ENCODE peak calls at places on chromosomes 16 and 17, in four cellular contexts. B is CD8-positive, alpha-beta T cell; E is foreskin fibroblast; R is uterus. C is an unnamed sample.

GRCh38 chr17:17988427-17988945 is 15.8 kb downstream of the DRC3 start:
- DNase-seq in E (no peak), B (no peak), R (no peak), C (no peak)

GRCh38 chr16:58096249-58096648 is 32.9 kb downstream of the CFAP20 start:
- DNase-seq in B (no peak), R (no peak), E (no peak), C (no peak)

GRCh38 chr17:27266228-27266627 is 27.7 kb upstream of the WSB1 start:
- DNase-seq in R (no peak), B (no peak), E (no peak), C (no peak)

GRCh38 chr17:73697872-73698271 is 53.6 kb upstream of the SDK2 start:
- DNase-seq in E (no peak), R (no peak), B (no peak), C (no peak)

GRCh38 chr16:7211781-7212180 is 120.9 kb upstream of the RBFOX1 start:
- DNase-seq in E (no peak), B (no peak), R (no peak), C (no peak)

GRCh38 chr17:50872710-50873424 is 6.7 kb upstream of the TOB1 start:
- DNase-seq in B (peak), R (no peak), E (peak), C (peak)

GRCh38 chr16:52624891-52625290 is 77.9 kb upstream of the TOX3 start:
- DNase-seq in R (no peak), B (no peak), E (no peak), C (no peak)

GRCh38 chr17:14986127-14986526 is 279.0 kb downstream of the PMP22 start:
- DNase-seq in B (no peak), E (no peak), R (no peak), C (no peak)

GRCh38 chr17:64488301-64488700 is 8.6 kb downstream of the POLG2 start:
- DNase-seq in R (no peak), B (no peak), E (no peak), C (no peak)

GRCh38 chr17:70169707-70170597 is 620 bp downstream of the KCNJ2 start:
- DNase-seq in E (peak), R (no peak), B (no peak), C (no peak)

GRCh38 chr17:73546770-73547345 is 97.4 kb downstream of the SDK2 start:
- DNase-seq in R (no peak), E (peak), B (peak), C (peak)

GRCh38 chr16:13118091-13118490 is 216.7 kb downstream of the SHISA9 start:
- DNase-seq in B (no peak), R (no peak), E (no peak), C (no peak)

GRCh38 chr17:35184274-35184673 is 9.9 kb downstream of the SLC35G3 start:
- DNase-seq in R (no peak), B (no peak), E (no peak), C (no peak)

GRCh38 chr17:42577532-42578281 is at the start of gene PSMC3IP:
- DNase-seq in E (peak), R (peak), B (peak), C (peak)

GRCh38 chr17:62648247-62648953 is 20.9 kb downstream of the MRC2 start:
- DNase-seq in B (no peak), R (no peak), E (peak), C (no peak)

GRCh38 chr17:64413505-64413904 is 22.8 kb upstream of the PECAM1 start:
- DNase-seq in E (no peak), R (no peak), B (no peak), C (no peak)

GRCh38 chr16:47320546-47321315 is 140.1 kb downstream of the ITFG1 start:
- DNase-seq in R (no peak), B (no peak), E (peak), C (no peak)

GRCh38 chr16:47317465-47318240 is 143.2 kb downstream of the ITFG1 start:
- DNase-seq in R (no peak), B (no peak), E (peak), C (no peak)

GRCh38 chr16:47323241-47323640 is 137.6 kb downstream of the ITFG1 start:
- DNase-seq in B (no peak), R (no peak), E (no peak), C (no peak)
- TF ChIP-seq CTCF in B (no peak), R (no peak), E (no peak), C (no peak)

GRCh38 chr17:20094777-20095176 is 85.6 kb downstream of the SPECC1 start:
- DNase-seq in B (no peak), R (no peak), E (no peak), C (no peak)

GRCh38 chr17:20097362-20097761 is 88.2 kb downstream of the SPECC1 start:
- DNase-seq in E (no peak), B (no peak), R (no peak), C (no peak)

GRCh38 chr17:20096430-20096829 is 87.3 kb downstream of the SPECC1 start:
- DNase-seq in E (no peak), R (no peak), B (no peak), C (no peak)

GRCh38 chr17:20092973-20093626 is 83.9 kb downstream of the SPECC1 start:
- DNase-seq in R (no peak), E (no peak), B (no peak), C (no peak)

DNA sequence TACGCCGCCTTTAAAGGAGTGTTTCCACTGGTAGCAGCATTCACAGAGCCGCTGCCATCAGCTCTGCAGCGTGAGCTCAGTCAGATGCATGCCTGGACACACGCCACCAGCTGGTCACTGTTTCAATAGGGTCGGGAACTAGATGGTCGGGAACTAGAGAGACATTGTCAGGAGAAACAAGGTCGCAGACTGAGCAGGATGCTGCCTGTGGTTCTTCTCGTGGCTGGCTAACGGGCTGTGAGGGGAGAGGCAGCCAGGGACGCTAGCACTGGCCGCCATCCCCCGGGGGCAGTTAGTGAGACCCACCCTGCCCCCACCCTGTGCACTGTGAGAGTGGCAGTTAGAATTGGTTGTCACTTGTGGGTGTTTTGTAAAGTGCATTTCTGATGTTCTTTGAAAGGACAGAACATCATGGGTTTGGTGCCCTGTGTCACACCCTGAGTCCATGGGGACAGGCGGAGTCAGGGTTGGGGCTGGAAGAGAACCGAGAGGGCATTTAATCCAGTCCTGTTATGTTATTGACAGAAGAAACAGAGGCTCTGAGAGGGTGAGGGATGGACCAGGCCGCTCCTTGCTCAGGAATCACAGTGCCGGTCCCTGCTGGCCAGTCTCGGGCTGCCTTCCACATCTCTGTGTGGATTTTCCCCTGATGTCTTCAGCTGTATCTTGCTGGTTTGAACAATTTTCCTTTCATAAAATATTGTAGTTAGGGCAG is 86.4 kb downstream of the SPECC1 start:
- DNase-seq in R (peak), E (peak), B (no peak), C (peak)
- TF ChIP-seq CTCF in R (peak), E (peak), B (no peak), C (no peak)

DNA sequence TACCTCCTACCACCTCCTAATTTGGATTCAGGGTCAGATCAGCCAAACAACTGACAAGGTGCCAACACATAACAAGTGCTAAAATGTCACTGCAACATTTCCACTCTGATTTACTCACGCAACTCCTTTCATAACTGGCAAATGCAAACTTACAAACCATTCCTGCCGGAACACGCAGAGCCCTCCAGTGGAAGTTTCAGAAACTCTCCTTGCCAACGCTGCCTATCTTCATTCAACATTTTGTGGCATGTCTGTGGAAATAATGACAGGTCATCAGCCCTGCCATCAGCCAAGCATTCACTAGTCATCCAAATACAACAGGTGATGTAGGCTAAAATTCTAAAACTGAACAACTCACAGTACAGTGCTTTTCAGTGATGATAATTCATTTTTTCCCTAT is 37.7 kb upstream of the OR3A1 start:
- DNase-seq in B (no peak), R (no peak), E (no peak), C (no peak)
- TF ChIP-seq CTCF in B (no peak), R (no peak), E (no peak), C (no peak)

DNA sequence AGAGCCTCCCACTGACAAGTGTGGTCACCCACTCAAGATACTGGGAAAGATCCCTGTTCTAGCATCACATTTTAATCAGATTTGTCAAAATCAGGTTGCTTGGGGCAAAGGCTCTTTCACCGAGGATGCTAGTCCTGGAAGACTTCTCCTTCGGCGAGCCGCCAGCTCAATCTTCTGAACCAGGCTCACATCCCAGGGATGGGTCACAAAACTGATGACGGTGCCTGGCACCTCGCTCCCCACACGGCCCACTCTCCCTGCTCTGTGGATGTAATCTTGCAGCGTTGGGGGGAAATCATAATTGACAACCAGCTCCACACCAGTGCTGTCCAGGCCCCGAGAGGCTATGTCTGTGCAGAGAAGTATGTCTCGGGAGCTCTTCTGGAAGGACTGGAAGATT is 1.5 kb downstream of the DDX28 start:
- DNase-seq in E (no peak), B (no peak), R (no peak), C (no peak)
- TF ChIP-seq CTCF in E (no peak), B (no peak), R (no peak), C (no peak)

GRCh38 chr16:85916141-85916890 is 17.4 kb downstream of the IRF8 start:
- DNase-seq in R (no peak), B (no peak), E (no peak), C (no peak)

GRCh38 chr16:85918436-85918835 is 19.5 kb downstream of the IRF8 start:
- DNase-seq in R (no peak), B (no peak), E (no peak), C (no peak)

GRCh38 chr16:85917959-85918358 is 19.0 kb downstream of the IRF8 start:
- DNase-seq in E (no peak), B (no peak), R (no peak), C (no peak)

GRCh38 chr16:85915125-85915845 is 16.3 kb downstream of the IRF8 start:
- DNase-seq in E (no peak), R (no peak), B (no peak), C (no peak)

DNA sequence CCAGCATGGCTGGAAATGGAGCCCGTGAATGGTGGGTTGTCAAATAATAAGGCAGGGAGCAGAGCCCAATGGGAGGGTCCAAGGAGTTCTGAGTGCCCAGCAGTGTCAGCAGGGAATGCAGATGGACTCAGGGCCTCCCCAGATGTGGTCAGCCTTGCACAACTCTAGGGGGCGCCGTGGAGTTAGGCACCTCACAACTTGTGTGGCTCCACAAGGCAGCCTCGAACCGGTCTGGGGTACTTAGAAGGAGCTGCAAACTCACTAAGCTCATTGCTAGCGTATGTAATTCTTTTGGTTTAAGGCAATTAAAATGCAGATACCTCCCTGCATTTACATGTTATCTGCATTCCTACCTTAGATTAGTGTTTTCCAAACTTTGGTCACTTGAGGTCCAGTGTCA is 18.1 kb downstream of the IRF8 start:
- DNase-seq in E (no peak), R (no peak), B (no peak), C (no peak)
- TF ChIP-seq CTCF in E (no peak), R (no peak), B (no peak), C (no peak)

GRCh38 chr16:46974352-46974751 is 878 bp upstream of the DNAJA2 start:
- DNase-seq in E (peak), R (no peak), B (no peak), C (no peak)
- TF ChIP-seq CTCF in E (no peak), R (no peak), B (no peak), C (no peak)

GRCh38 chr16:81598083-81598482 is 153.5 kb downstream of the CMIP start:
- DNase-seq in R (no peak), B (no peak), E (no peak), C (no peak)
- TF ChIP-seq CTCF in R (no peak), B (no peak), E (no peak), C (no peak)

GRCh38 chr17:33464669-33465275 is 171.7 kb upstream of the ASIC2 start:
- DNase-seq in E (no peak), R (no peak), B (no peak), C (no peak)

GRCh38 chr17:33461051-33461450 is 168.0 kb upstream of the ASIC2 start:
- DNase-seq in R (no peak), B (no peak), E (no peak), C (no peak)

GRCh38 chr17:33457477-33457876 is 164.4 kb upstream of the ASIC2 start:
- DNase-seq in B (no peak), R (no peak), E (no peak), C (no peak)

GRCh38 chr17:33463887-33464286 is 170.8 kb upstream of the ASIC2 start:
- DNase-seq in B (no peak), R (no peak), E (no peak), C (no peak)

DNA sequence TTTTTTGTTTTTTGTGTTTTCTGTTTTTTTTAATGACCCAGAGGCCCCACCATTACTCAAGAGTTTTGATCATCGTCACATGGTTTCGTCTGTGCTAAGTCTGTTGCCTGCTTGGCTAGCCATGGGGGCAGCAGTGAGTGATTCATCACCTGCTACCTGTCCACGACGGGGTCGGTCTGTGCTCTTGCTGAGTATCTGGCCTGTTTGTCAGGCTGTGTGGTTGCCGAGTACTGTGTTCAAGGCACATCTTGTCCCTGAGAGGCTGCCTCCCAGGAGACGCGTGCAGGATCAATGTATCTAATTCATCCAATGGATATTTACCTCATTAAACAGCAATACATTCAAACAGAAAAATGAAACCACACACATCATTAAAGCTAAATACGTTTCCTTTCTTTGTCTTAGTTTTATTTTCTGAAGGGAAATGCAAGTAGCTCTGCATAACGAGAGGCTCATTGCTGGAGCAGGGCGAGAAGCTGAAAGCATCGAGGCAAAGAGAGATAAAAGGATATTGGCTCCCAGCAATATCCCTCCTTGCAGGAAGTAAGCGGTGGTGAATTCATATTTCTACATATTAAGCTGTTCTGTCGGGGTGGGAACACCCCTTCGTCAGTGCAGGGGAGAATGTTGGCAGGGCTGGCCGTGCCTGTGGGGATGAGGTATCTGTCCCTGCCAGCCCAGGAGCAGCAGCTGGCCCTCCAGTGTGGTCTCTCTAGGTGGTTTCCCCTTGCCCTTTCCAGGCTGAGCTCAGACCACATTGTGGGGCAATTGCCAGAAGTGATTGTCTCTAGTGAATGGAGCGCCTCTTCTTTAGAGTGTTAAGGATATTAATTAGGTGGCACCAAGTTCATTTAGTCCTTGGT is 166.2 kb upstream of the ASIC2 start:
- DNase-seq in E (no peak), R (no peak), B (no peak), C (no peak)
- TF ChIP-seq CTCF in E (no peak), R (no peak), B (no peak), C (no peak)

GRCh38 chr16:89525146-89525913 is 17.1 kb downstream of the SPG7 start:
- DNase-seq in E (no peak), B (no peak), R (no peak), C (no peak)
- TF ChIP-seq CTCF in E (no peak), B (no peak), R (no peak), C (no peak)